ENCODE peak calls at places on chromosome 6, in ten cellular contexts. M is transverse colon, F is sigmoid colon, P is K562, O is HepG2, A is stomach, Y is H1, V is GM12878, B is suprapubic skin, L is esophagus muscularis mucosa. D is an unnamed sample.

GRCh38 chr6:134342211-134342610 is 24.3 kb upstream of the SGK1 start:
- DNase-seq in M (no peak), F (no peak), P (no peak), O (no peak), A (no peak), Y (no peak), V (no peak), B (no peak), L (peak; percentile 68), D (no peak)

GRCh38 chr6:157761331-157761921 is 61.6 kb upstream of the SNX9 start:
- DNase-seq in M (no peak), F (no peak), P (no peak), O (no peak), A (no peak), Y (no peak), V (peak; percentile 90), B (no peak), L (peak; percentile 80), D (no peak)

GRCh38 chr6:152976749-152977148 is 6.1 kb downstream of the FBXO5 start:
- DNase-seq in M (no peak), F (no peak), P (no peak), O (no peak), A (no peak), Y (no peak), V (no peak), B (no peak), L (no peak), D (no peak)

GRCh38 chr6:89829591-89830384 is at the start of gene CASP8AP2:
- DNase-seq in M (peak; percentile 97), F (peak; percentile 97), P (peak; percentile 99), O (peak; percentile 98), A (peak; percentile 95), Y (peak; percentile 98), V (peak; percentile 98), B (peak; percentile 98), L (peak; percentile 99), D (peak; percentile 89)

GRCh38 chr6:135604035-135604865 is 106.7 kb upstream of the AHI1 start:
- DNase-seq in M (no peak), F (no peak), P (no peak), O (no peak), A (no peak), Y (no peak), V (no peak), B (no peak), L (no peak), D (peak; percentile 34)

GRCh38 chr6:13457577-13457976 is 29.8 kb downstream of the GFOD1 start:
- DNase-seq in M (no peak), F (peak; percentile 86), P (no peak), O (no peak), A (no peak), Y (no peak), V (no peak), B (no peak), L (no peak), D (no peak)

GRCh38 chr6:1312444-1313363 is 806 bp downstream of the FOXQ1 start:
- DNase-seq in M (no peak), F (no peak), P (no peak), O (no peak), A (no peak), Y (no peak), V (no peak), B (no peak), L (no peak), D (no peak)

GRCh38 chr6:170497845-170498281 is 55.2 kb downstream of the PSMB1 start:
- DNase-seq in M (no peak), F (no peak), P (no peak), O (no peak), A (no peak), Y (peak; percentile 66), V (no peak), B (no peak), L (no peak), D (no peak)

GRCh38 chr6:33249732-33250625 is 21.7 kb downstream of the VPS52 start:
- DNase-seq in M (no peak), F (peak; percentile 68), P (peak; percentile 34), O (no peak), A (no peak), Y (no peak), V (no peak), B (peak; percentile 61), L (no peak), D (no peak)

GRCh38 chr6:33247977-33248642 is 23.6 kb downstream of the VPS52 start:
- DNase-seq in M (peak; percentile 94), F (peak; percentile 94), P (peak; percentile 95), O (peak; percentile 80), A (peak; percentile 92), Y (peak; percentile 75), V (peak; percentile 67), B (peak; percentile 94), L (peak; percentile 96), D (peak; percentile 86)

GRCh38 chr6:33248643-33248931 is 23.1 kb downstream of the VPS52 start:
- DNase-seq in M (no peak), F (no peak), P (no peak), O (no peak), A (peak; percentile 26), Y (no peak), V (no peak), B (no peak), L (no peak), D (no peak)

GRCh38 chr6:33250731-33251130 is 20.9 kb downstream of the VPS52 start:
- DNase-seq in M (no peak), F (no peak), P (no peak), O (no peak), A (no peak), Y (no peak), V (no peak), B (peak; percentile 54), L (no peak), D (no peak)

DNA sequence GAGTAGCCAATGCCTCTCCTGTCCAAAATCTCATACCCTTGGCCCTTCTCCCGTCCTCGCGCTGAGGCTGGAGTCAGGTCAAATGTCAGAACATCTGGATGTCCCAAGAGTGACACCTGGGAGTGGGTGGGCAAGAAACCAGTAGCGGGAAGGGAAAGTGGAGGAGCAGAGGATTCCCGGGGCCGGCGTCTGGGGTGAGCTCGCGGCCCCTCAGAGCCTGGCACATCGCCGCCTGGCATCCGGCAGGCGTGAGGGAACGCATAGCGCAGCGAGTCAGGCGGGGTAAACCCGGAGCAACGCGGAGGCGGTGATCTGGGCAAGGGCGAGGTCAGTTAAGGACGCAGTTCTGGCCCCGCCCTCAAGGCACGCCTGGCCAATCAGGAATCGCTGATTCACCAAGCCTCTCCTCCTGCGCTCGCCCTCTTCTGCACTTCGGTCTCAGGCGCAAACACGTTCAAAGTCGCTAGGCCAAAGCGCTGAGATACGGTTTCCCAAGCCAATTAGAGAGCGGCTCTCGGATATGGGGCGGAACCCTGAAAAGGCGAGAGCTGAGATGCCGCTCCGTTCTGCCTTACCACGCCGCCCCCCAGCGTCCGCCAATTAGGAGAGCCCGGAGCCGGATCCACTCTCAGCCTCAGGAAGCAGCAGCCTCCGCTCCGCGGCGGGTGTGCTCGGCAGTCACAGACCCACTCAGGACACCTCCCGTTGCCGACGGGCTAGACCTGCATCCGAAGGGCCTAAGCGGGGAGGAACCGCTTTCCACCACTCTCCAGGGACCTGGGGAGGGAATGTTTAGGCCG is 22.5 kb downstream of the VPS52 start:
- DNase-seq in M (peak; percentile 99), F (peak; percentile 99), P (peak; percentile 100), O (peak; percentile 99), A (peak; percentile 98), Y (peak; percentile 97), V (peak; percentile 99), B (peak; percentile 98), L (peak; percentile 100), D (peak; percentile 98)
- TF ChIP-seq POLR2A in M (peak; percentile 87), F (peak; percentile 95), P (peak; percentile 96), O (peak; percentile 90), A (no peak), Y (no peak), V (peak; percentile 94), B (no peak), L (peak; percentile 31), D (no peak)

GRCh38 chr6:2766767-2767314 is 1.6 kb downstream of the WRNIP1 start:
- DNase-seq in M (no peak), F (no peak), P (peak; percentile 46), O (no peak), A (no peak), Y (no peak), V (no peak), B (no peak), L (no peak), D (no peak)

GRCh38 chr6:2765896-2766766 is 938 bp downstream of the WRNIP1 start:
- DNase-seq in M (peak; percentile 56), F (peak; percentile 76), P (peak; percentile 73), O (no peak), A (peak; percentile 53), Y (no peak), V (no peak), B (peak; percentile 77), L (no peak), D (peak; percentile 53)

GRCh38 chr6:2764610-2765165 is 505 bp upstream of the WRNIP1 start:
- DNase-seq in M (peak; percentile 56), F (peak; percentile 75), P (peak; percentile 76), O (peak; percentile 50), A (no peak), Y (no peak), V (no peak), B (peak; percentile 76), L (no peak), D (peak; percentile 50)

GRCh38 chr6:2763876-2764540 is 1.2 kb upstream of the WRNIP1 start:
- DNase-seq in M (no peak), F (peak; percentile 72), P (no peak), O (no peak), A (no peak), Y (no peak), V (no peak), B (no peak), L (no peak), D (no peak)

DNA sequence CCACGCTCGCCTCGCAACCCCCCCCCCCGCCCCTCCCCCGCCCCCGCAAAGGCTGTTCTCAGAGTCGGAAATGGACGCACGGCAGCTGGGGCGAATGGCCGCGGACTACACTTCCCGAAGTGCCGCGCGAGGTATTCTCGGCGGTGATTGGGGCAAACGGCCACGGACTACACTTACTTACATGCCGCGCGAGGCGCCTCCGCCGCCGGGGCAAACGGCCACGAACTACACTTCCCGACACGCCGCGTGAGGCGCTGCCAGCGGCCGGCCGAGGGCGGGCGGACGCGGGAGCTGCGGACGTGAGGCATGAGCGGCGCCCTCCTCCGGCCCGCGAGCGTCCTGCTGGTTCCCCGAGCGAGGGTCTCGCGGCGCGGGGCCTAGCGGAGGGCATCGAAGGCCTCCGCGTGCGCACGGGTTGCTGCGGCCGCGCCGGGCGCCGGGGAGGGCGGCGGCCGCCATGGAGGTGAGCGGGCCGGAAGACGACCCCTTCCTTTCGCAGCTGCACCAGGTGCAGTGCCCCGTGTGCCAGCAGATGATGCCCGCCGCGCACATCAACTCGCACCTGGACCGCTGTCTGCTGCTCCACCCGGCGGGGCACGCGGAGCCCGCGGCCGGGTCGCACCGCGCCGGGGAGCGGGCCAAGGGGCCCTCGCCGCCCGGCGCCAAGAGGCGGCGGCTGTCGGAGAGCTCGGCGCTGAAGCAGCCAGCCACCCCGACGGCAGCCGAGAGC is at the start of gene WRNIP1:
- DNase-seq in M (peak; percentile 98), F (peak; percentile 100), P (peak; percentile 100), O (peak; percentile 99), A (peak; percentile 99), Y (peak; percentile 95), V (peak; percentile 88), B (peak; percentile 99), L (peak; percentile 100), D (peak; percentile 100)
- TF ChIP-seq POLR2AphosphoS5 in M (peak; percentile 85), F (peak; percentile 85), P (peak; percentile 11), O (peak; percentile 41), A (peak; percentile 79), Y (peak; percentile 26), V (no peak), B (no peak), L (peak; percentile 87), D (peak; percentile 82)

DNA sequence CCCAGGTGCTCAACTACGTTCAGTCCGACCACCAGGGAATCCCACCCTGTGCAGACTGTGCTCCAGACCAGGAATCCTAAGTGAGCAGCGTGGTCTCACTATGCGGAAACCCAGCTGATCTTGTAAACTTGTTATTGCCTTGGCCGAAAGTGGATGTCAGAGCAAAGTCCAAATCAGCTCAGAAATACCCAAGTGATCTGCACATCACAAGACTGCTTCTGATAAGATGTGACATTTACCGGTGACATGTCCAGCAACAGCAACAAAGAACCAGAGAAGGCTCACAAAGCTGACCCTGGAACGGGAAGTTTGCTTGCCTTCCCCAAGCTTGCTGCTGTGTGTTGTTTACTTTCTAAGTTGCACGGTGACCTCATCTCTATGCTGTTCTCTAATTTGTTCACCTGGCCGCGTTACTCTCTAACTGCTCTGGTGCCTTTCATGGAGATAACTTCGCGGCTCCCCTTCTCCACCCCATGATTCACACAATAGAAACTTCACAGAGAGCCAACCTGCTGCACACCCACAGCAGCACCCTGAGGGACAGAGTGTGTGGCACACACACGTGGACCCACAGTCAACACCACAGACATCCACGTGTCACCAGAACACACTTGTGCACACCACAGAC is 1.7 kb downstream of the BNIP5 start:
- DNase-seq in M (peak; percentile 56), F (no peak), P (peak; percentile 26), O (peak; percentile 60), A (peak; percentile 50), Y (no peak), V (no peak), B (no peak), L (no peak), D (no peak)
- TF ChIP-seq EP300 in M (no peak), F (no peak), P (no peak), O (no peak), A (no peak), Y (no peak), V (no peak), B (no peak), L (no peak), D (no peak)

DNA sequence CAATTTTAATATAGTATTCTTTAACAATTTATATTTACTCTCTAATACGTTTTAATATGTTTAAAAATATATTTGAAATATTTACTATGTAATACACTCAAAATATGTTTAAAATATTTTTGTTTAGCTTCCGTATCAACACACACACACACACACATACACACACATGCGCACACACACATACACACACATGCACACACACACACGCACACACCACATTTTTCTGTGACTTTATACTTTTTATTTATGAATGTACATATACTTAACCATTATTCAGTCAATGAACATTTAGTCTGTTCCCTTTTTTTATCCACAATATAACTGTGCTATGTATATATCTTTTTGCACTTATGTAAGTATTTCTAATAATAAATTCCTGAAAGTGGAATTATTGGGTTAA is 15.7 kb downstream of the OR2B6 start:
- DNase-seq in M (no peak), F (no peak), P (no peak), O (no peak), A (no peak), Y (no peak), V (no peak), B (no peak), L (no peak), D (no peak)
- TF ChIP-seq POLR2A in M (no peak), F (no peak), P (no peak), O (no peak), A (no peak), Y (no peak), V (no peak), B (no peak), L (no peak), D (no peak)